ENCODE peak calls at places on chromosome 3, in four cellular contexts. I is HepG2, T is GM12878, Z is K562. N is an unnamed sample.

GRCh38 chr3:128462341-128462910 is 4.3 kb downstream of the DNAJB8 start:
- DNase-seq in I (no peak), T (no peak), Z (no peak), N (no peak)

GRCh38 chr3:156477306-156477705 is 77.6 kb downstream of the SSR3 start:
- DNase-seq in I (no peak), T (no peak), Z (no peak), N (no peak)

GRCh38 chr3:191356586-191357439 is 26.5 kb upstream of the UTS2B start:
- DNase-seq in I (no peak), T (no peak), Z (no peak), N (peak)

GRCh38 chr3:195259564-195260285 is 11.2 kb downstream of the XXYLT1 start:
- DNase-seq in I (peak), T (peak), Z (peak), N (peak)

GRCh38 chr3:48370330-48370708 is 1.7 kb upstream of the FBXW12 start:
- DNase-seq in I (no peak), T (no peak), Z (no peak), N (no peak)

GRCh38 chr3:55804170-55805095 is 317.3 kb upstream of the WNT5A start:
- DNase-seq in I (no peak), T (no peak), Z (no peak), N (no peak)

GRCh38 chr3:58383904-58384303 is 49.7 kb downstream of the PDHB start:
- DNase-seq in I (no peak), T (no peak), Z (no peak), N (no peak)

GRCh38 chr3:23761440-23761896 is 44.3 kb upstream of the UBE2E1 start:
- DNase-seq in I (peak), T (peak), Z (no peak), N (peak)

GRCh38 chr3:56919797-56920195 is 118.0 kb upstream of the ARHGEF3 start:
- DNase-seq in I (no peak), T (no peak), Z (no peak), N (no peak)

GRCh38 chr3:129560931-129561594 is 18.1 kb downstream of the H1-8 start:
- DNase-seq in I (no peak), T (no peak), Z (no peak), N (no peak)

GRCh38 chr3:56491566-56491965 is 23.3 kb upstream of the ERC2 start:
- DNase-seq in I (no peak), T (no peak), Z (no peak), N (no peak)

GRCh38 chr3:157572559-157573270 is 69.5 kb upstream of the VEPH1 start:
- DNase-seq in I (peak), T (no peak), Z (peak), N (peak)

GRCh38 chr3:43905157-43905556 is 214.4 kb downstream of the ABHD5 start:
- DNase-seq in I (no peak), T (no peak), Z (no peak), N (no peak)

GRCh38 chr3:67661079-67661478 is 6.7 kb upstream of the SUCLG2 start:
- DNase-seq in I (no peak), T (no peak), Z (no peak), N (no peak)

GRCh38 chr3:127105996-127106855 is 86.7 kb upstream of the PRR23E start:
- DNase-seq in I (no peak), T (no peak), Z (no peak), N (no peak)

GRCh38 chr3:126087552-126088175 is 3.7 kb upstream of the SLC41A3 start:
- DNase-seq in I (no peak), T (no peak), Z (no peak), N (no peak)

GRCh38 chr3:189488241-189488767 is 142.9 kb upstream of the TP63 start:
- DNase-seq in I (no peak), T (no peak), Z (no peak), N (no peak)

GRCh38 chr3:10702961-10703740 is 112.9 kb upstream of the SLC6A11 start:
- DNase-seq in I (no peak), T (no peak), Z (peak), N (peak)

GRCh38 chr3:49199244-49199899 is 28.0 kb downstream of the KLHDC8B start:
- DNase-seq in I (no peak), T (no peak), Z (no peak), N (no peak)

GRCh38 chr3:50625131-50625878 is 8.4 kb downstream of the MAPKAPK3 start:
- DNase-seq in I (no peak), T (no peak), Z (no peak), N (no peak)

GRCh38 chr3:120160050-120160449 is 65.8 kb upstream of the GSK3B start:
- DNase-seq in I (no peak), T (no peak), Z (no peak), N (no peak)

GRCh38 chr3:50127251-50127671 is 27.9 kb upstream of the SEMA3F start:
- DNase-seq in I (no peak), T (no peak), Z (no peak), N (no peak)

GRCh38 chr3:76824658-76825310 is 215.1 kb upstream of the ROBO2 start:
- DNase-seq in I (no peak), T (no peak), Z (no peak), N (no peak)

GRCh38 chr3:115160295-115160694 is 13.2 kb upstream of the ZBTB20 start:
- DNase-seq in I (no peak), T (peak), Z (no peak), N (no peak)

GRCh38 chr3:14265246-14265962 is 86.8 kb downstream of the LSM3 start:
- DNase-seq in I (peak), T (no peak), Z (no peak), N (no peak)

GRCh38 chr3:127822166-127822835 is at the start of gene MGLL:
- DNase-seq in I (no peak), T (no peak), Z (no peak), N (peak)

DNA sequence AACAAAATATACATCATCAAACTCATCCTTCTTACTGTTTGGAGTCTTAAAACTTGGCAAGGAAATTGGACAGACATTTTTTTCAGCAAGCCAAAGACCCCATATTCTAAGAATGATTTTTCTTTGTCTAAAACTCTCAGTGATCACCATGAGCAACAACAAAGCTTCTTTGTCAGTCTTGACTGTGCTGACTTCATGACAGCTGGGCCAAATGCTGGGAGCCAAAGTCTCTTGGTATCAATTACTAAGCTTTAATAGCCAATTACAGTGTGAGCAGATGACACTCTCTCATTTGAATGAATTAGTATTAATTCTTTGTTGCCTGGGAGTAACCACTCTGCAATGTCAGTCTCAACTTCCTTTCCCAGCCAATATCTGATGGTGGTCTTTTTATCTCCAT is 48.1 kb upstream of the GK5 start:
- DNase-seq in I (no peak), T (no peak), Z (no peak), N (no peak)
- TF ChIP-seq FOXK2 in I (no peak), T (no peak), Z (no peak), N (no peak)

DNA sequence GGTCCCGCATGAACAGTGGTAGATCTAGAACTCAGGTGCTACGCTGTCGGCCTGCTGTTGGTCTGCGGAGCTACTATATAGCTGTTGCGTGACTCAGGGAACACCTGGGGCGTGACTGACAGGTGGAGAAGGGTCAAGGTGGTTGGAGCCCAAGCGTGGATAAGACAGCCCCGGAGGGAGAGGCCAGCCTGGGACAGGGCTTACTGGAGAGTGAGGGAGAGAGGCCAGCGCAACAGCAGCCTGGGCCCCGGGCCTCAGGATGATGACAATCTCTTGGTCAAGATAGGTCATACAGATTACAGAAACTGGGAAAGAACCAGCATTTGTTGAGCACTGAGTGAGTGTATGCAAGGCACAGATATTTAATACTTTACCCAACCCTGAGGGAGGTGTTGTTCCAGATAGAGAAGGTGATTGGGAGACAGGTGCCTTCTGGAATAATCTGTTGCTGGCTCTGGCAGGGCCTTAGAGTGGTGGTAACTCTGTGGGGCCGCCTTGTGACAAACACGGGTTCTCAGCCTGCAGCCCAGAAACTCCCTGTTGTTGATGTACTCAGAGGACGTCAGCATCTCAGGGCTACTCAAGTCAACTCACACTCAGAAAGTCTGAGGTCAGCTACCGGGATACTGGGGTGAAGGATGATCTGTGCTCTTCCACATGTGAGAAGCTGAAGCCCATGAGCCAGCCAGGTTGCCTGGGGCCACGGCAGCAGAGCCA is 265.4 kb upstream of the HES1 start:
- DNase-seq in I (no peak), T (no peak), Z (no peak), N (no peak)
- TF ChIP-seq BHLHE40 in I (no peak), T (no peak), Z (no peak), N (no peak)

DNA sequence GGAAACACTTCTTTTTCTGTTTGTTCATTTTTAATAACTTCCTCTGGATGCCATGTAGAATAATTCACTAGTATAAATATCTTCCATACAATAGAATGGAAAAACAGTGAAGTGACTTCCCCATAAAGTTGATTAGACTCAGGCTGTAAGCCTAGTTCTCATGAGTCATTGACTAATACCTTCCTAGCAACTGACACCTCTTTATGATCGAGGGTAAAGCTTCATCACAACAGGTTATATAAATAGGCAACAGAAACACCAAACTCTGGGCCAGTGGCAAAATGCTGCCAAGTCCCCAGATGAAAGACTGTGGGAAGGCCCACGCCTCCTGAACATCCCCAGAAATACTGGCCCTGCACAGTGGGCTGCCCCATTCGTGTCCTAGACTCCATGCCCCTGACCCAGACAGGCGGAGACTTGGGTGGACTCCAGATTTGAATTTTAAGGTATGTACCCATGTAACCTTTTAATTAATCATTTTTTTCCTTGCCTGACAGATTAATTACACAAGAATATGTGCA is 71.3 kb upstream of the TBC1D23 start:
- DNase-seq in I (no peak), T (no peak), Z (no peak), N (no peak)
- TF ChIP-seq FOXM1 in I (no peak), T (no peak), Z (no peak), N (no peak)

GRCh38 chr3:54577313-54577712 is 350.5 kb downstream of the LRTM1 start:
- DNase-seq in I (no peak), T (no peak), Z (no peak), N (no peak)
- TF ChIP-seq FOXK2 in I (no peak), T (no peak), Z (no peak), N (no peak)

DNA sequence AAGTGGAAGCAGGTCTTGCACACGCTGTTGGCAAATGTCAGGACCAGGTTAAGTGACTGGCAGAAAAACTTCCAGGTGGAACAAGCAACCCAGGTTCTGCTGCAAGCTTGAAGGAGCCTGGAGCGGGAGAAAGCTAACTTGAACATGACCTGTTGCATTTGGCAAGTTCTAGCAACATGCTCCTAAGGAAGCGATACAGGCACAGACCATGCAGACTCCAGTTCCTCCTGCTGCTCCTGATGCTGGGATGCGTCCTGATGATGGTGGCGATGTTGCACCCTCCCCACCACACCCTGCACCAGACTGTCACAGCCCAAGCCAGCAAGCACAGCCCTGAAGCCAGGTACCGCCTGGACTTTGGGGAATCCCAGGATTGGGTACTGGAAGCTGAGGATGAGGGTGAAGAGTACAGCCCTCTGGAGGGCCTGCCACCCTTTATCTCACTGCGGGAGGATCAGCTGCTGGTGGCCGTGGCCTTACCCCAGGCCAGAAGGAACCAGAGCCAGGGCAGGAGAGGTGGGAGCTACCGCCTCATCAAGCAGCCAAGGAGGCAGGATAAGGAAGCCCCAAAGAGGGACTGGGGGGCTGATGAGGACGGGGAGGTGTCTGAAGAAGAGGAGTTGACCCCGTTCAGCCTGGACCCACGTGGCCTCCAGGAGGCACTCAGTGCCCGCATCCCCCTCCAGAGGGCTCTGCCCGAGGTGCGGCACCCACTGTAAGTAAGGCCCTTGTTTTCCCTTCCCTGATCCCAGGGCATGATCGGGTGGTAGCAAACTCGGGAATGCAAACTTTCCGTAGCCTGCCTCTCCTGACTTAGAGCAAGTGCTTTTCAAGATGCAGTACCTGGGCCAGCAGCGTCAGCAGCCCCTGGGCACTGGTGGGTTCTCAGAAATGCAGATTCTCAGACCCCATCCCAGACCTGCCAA is 759 bp downstream of the GALNT15 start:
- DNase-seq in I (no peak), T (no peak), Z (no peak), N (no peak)
- TF ChIP-seq BHLHE40 in I (no peak), T (no peak), Z (no peak), N (no peak)

GRCh38 chr3:152056987-152057386 is 183.5 kb downstream of the SUCNR1 start:
- DNase-seq in I (no peak), T (no peak), Z (no peak), N (no peak)
- TF ChIP-seq FOXM1 in I (no peak), T (no peak), Z (no peak), N (no peak)